ENCODE peak calls at places on chromosomes 2 and 18, in four cellular contexts. P is K562, Y is SK-N-SH, S is GM12878. B is an unnamed sample.

GRCh38 chr18:3720818-3721545 is 271.0 kb downstream of the TGIF1 start:
- DNase-seq in P (no peak), Y (no peak), S (no peak), B (no peak)

GRCh38 chr2:240498171-240498957 is 59.4 kb downstream of the ANKMY1 start:
- DNase-seq in P (no peak), S (no peak), Y (peak), B (no peak)

GRCh38 chr18:76823574-76823973 is 1.2 kb downstream of the ZNF236 start:
- DNase-seq in S (no peak), P (peak), Y (peak), B (no peak)

GRCh38 chr18:58886864-58887612 is 22.4 kb downstream of the ZNF532 start:
- DNase-seq in Y (no peak), S (no peak), P (no peak), B (no peak)

GRCh38 chr2:228652366-228652765 is 470.9 kb upstream of the SPHKAP start:
- DNase-seq in Y (no peak), S (no peak), P (no peak), B (no peak)

GRCh38 chr2:209663149-209663548 is 108.5 kb upstream of the UNC80 start:
- DNase-seq in S (no peak), P (no peak), Y (peak), B (no peak)

GRCh38 chr2:10370895-10371294 is 68.2 kb downstream of the HPCAL1 start:
- DNase-seq in Y (no peak), S (no peak), P (no peak), B (no peak)

GRCh38 chr2:10039658-10040410 is 3.5 kb upstream of the KLF11 start:
- DNase-seq in Y (peak), S (no peak), P (no peak), B (no peak)

GRCh38 chr2:102080451-102081054 is 62.0 kb upstream of the IL1R1 start:
- DNase-seq in Y (no peak), P (no peak), S (no peak), B (no peak)

GRCh38 chr2:229408356-229408755 is 137.3 kb upstream of the PID1 start:
- DNase-seq in S (no peak), Y (no peak), P (no peak), B (peak)

GRCh38 chr2:231321556-231322334 is 73.8 kb upstream of the B3GNT7 start:
- DNase-seq in S (no peak), Y (no peak), P (no peak), B (no peak)

GRCh38 chr2:235070063-235070706 is 118.4 kb downstream of the SH3BP4 start:
- DNase-seq in Y (no peak), P (no peak), S (no peak), B (no peak)

GRCh38 chr2:238127165-238128060 is 11.1 kb upstream of the KLHL30 start:
- DNase-seq in P (peak), Y (no peak), S (no peak), B (peak)

GRCh38 chr2:133249362-133249761 is 318.9 kb downstream of the NCKAP5 start:
- DNase-seq in S (no peak), P (no peak), Y (no peak), B (no peak)

GRCh38 chr2:227960356-227960755 is 88.9 kb downstream of the DAW1 start:
- DNase-seq in P (no peak), Y (no peak), S (no peak), B (no peak)

GRCh38 chr2:219578811-219579210 is 6.7 kb downstream of the INHA start:
- DNase-seq in S (no peak), Y (no peak), P (no peak), B (no peak)

DNA sequence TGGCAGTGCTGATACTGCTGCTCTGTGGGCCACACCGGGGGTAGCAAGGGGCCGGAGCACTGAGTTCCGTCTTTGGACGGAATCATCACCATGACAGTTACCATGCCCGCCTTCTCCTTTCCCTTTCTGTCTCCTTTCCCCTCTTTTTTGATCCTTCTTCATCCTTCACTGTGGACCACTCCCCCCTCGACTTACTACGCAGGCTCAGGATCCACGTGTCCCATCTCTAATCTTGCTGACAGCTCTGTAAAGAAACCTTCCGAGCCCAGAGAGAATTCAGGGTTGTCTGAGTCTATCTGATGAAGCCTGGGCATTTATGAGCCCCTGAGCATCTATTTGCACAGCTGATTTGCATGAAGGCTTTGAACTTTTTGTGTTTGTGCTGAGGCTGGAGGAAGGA is 50.7 kb downstream of the CIB4 start:
- DNase-seq in Y (peak), P (no peak), S (no peak), B (no peak)
- TF ChIP-seq JUND in Y (no peak), P (no peak), S (no peak), B (no peak)

GRCh38 chr2:182318466-182319309 is 108.1 kb downstream of the PDE1A start:
- DNase-seq in Y (no peak), S (no peak), P (no peak), B (no peak)

GRCh38 chr2:182324665-182325064 is 102.2 kb downstream of the PDE1A start:
- DNase-seq in Y (no peak), P (no peak), S (no peak), B (no peak)

GRCh38 chr2:182320106-182320505 is 106.7 kb downstream of the PDE1A start:
- DNase-seq in S (no peak), P (no peak), Y (no peak), B (no peak)

GRCh38 chr2:182319556-182319955 is 107.3 kb downstream of the PDE1A start:
- DNase-seq in S (no peak), Y (no peak), P (no peak), B (no peak)

DNA sequence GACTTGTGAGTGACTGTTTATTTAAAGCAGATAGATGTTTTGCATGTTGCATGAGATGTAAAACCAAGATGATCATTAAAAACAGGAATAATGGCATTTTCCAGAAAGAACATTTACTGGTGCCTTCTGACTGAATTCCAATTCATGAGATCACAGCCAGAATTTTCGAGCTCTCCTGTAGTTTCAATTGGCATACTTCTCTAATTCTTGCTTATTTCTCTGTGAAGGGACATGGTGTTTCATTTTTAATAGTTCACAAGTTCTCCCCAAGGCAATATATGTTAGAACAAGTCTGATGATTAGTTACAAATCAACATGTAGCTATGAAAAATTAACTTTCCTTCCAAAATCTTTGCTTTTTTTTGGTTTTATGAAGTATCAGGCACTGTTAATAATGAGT is 105.7 kb downstream of the PDE1A start:
- DNase-seq in S (no peak), Y (no peak), P (no peak), B (no peak)
- TF ChIP-seq FOXM1 in S (no peak), Y (no peak), P (no peak), B (no peak)

GRCh38 chr2:154794328-154794870 is 95.9 kb downstream of the KCNJ3 start:
- DNase-seq in P (no peak), S (no peak), Y (no peak), B (no peak)
- TF ChIP-seq JUND in P (no peak), S (no peak), Y (no peak), B (no peak)

DNA sequence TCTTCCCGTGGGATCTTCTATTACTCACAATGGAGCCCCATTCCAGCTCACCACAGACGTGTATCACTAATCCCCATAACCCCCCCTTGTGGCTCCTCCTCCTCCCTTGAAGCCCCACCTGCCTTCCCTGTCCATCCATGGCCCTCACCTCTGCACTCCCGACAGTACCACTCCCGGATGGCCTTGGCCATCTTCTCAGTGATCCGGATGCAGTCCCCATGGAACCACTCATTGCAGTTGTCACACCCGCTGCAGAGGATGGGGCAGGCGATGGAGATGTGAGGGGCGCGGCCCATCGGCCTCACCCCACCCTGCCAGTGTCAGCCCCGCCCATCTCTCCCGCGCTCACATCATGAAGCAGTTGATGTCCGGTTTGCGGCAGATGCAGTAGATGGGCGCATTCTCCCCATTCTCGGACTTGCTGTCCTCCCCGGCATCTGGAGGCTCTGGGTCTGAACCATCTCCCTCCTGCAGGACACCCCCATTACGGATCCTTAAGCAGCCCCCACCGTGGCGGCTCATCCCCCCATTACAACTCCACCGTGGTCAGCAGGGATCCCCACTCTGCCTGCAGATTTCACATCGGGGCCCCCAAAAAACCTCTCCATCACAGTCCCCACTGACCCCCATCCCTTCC is 983 bp downstream of the CXXC1 start:
- DNase-seq in P (peak), S (no peak), Y (peak), B (no peak)
- TF ChIP-seq FOXM1 in P (no peak), S (no peak), Y (no peak), B (no peak)

DNA sequence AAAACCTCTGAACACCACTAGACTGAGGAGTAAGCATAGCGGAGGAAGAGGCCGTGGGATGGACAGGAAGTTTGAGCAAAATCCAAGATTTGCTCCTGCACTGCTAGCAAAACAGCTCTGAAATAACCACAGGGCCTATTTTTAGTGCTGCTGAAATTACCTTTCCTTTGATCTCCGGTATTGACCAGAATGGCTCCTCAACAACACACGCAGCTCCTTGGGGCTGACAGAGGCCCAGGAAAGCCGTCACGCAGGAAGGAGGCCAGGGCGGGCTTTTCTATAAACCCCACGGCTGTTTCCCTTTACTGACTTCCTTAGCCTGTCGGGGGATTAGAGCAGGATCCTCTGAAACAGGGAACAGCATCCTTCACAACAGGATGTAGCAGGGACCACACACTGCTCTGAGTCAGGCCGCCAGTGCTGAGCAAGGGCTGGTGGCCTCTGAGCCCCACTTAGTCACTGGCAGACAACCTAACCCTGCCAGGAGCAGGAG is 80.8 kb upstream of the LCLAT1 start:
- DNase-seq in Y (no peak), S (no peak), P (no peak), B (no peak)
- TF ChIP-seq JUND in Y (no peak), S (no peak), P (no peak), B (no peak)

DNA sequence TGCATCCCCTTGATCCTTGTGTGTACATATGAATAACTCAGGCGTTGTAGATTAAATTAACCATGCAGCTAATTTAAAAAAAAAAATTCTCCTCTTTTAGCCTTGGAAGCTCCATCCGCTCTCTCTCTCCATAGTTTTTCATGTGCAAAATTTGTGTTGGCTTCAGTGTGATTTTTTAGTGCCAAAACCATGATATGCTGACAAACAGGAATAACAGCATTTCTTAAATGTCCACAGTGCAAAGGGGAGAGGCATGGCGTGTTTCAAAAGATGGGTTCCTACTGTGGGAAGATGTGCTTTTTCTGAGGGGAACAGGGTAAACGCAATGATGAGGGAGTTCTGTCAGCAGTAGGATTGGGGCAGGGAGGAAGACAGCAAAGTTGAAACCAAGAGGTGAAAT is 247.0 kb downstream of the ICOS start:
- DNase-seq in Y (no peak), P (no peak), S (no peak), B (no peak)
- TF ChIP-seq FOXM1 in Y (no peak), P (no peak), S (no peak), B (no peak)

GRCh38 chr2:17709897-17710296 is 43.7 kb downstream of the SMC6 start:
- DNase-seq in P (peak), Y (no peak), S (no peak), B (no peak)
- TF ChIP-seq JUND in P (no peak), Y (no peak), S (no peak), B (no peak)